ENCODE peak calls at places on chromosomes 3 and 15, in five cellular contexts. One of them, this sample, is unnamed.
A peak's percentile ranks its signal among the peaks of the same experiment; 100 is the strongest.

GRCh38 chr3:40631341-40631995 is 106.7 kb downstream of the ZNF621 start:
- DNase-seq in GM12865: no peak
- DNase-seq in C1 segment of cervical spinal cord: no peak
- DNase-seq in esophagus squamous epithelium: no peak
- DNase-seq in WTC11: no peak
- DNase-seq in this sample: no peak

GRCh38 chr3:195178124-195178910 is 92.6 kb downstream of the XXYLT1 start:
- DNase-seq in GM12865: no peak
- DNase-seq in WTC11: no peak
- DNase-seq in esophagus squamous epithelium: no peak
- DNase-seq in C1 segment of cervical spinal cord: no peak
- DNase-seq in this sample: no peak

GRCh38 chr3:69784854-69785523 is 45.7 kb downstream of the MITF start:
- DNase-seq in WTC11: no peak
- DNase-seq in C1 segment of cervical spinal cord: no peak
- DNase-seq in GM12865: no peak
- DNase-seq in esophagus squamous epithelium: no peak
- DNase-seq in this sample: no peak

GRCh38 chr3:113496924-113497323 is 18.0 kb downstream of the SPICE1 start:
- DNase-seq in esophagus squamous epithelium: no peak
- DNase-seq in C1 segment of cervical spinal cord: no peak
- DNase-seq in WTC11: no peak
- DNase-seq in GM12865: no peak
- DNase-seq in this sample: no peak

GRCh38 chr15:99432271-99433025 is 133.3 kb upstream of the MEF2A start:
- DNase-seq in C1 segment of cervical spinal cord: no peak
- DNase-seq in GM12865: no peak
- DNase-seq in WTC11: no peak
- DNase-seq in esophagus squamous epithelium: no peak
- DNase-seq in this sample: no peak

GRCh38 chr3:13543251-13543650 is 5.7 kb upstream of the FBLN2 start:
- DNase-seq in C1 segment of cervical spinal cord: no peak
- DNase-seq in WTC11: no peak
- DNase-seq in esophagus squamous epithelium: no peak
- DNase-seq in GM12865: no peak
- DNase-seq in this sample: no peak

GRCh38 chr3:158718490-158719170 is 13.6 kb downstream of the RARRES1 start:
- DNase-seq in GM12865: no peak
- DNase-seq in WTC11: no peak
- DNase-seq in C1 segment of cervical spinal cord: no peak
- DNase-seq in esophagus squamous epithelium: no peak
- DNase-seq in this sample: no peak

GRCh38 chr3:28860307-28860706 is 420.6 kb upstream of the RBMS3 start:
- DNase-seq in C1 segment of cervical spinal cord: no peak
- DNase-seq in WTC11: no peak
- DNase-seq in esophagus squamous epithelium: no peak
- DNase-seq in GM12865: no peak
- DNase-seq in this sample: no peak

GRCh38 chr3:101509811-101510210 is 3.2 kb downstream of the SENP7 start:
- DNase-seq in WTC11: no peak
- DNase-seq in esophagus squamous epithelium: no peak
- DNase-seq in C1 segment of cervical spinal cord: no peak
- DNase-seq in GM12865: no peak
- DNase-seq in this sample: no peak

GRCh38 chr15:93144477-93145270 is 55.7 kb upstream of the RGMA start:
- DNase-seq in WTC11: no peak
- DNase-seq in esophagus squamous epithelium: no peak
- DNase-seq in GM12865: no peak
- DNase-seq in C1 segment of cervical spinal cord: no peak
- DNase-seq in this sample: no peak

GRCh38 chr3:117322866-117323265 is 613.3 kb downstream of the TUSC7 start:
- DNase-seq in WTC11: no peak
- DNase-seq in esophagus squamous epithelium: no peak
- DNase-seq in C1 segment of cervical spinal cord: no peak
- DNase-seq in GM12865: peak; percentile 10
- DNase-seq in this sample: no peak

GRCh38 chr3:114557791-114558190 is 264.0 kb downstream of the TIGIT start:
- DNase-seq in WTC11: no peak
- DNase-seq in GM12865: no peak
- DNase-seq in esophagus squamous epithelium: no peak
- DNase-seq in C1 segment of cervical spinal cord: no peak
- DNase-seq in this sample: no peak

GRCh38 chr15:96330450-96331140 is at the start of gene NR2F2:
- DNase-seq in GM12865: peak; percentile 89
- DNase-seq in WTC11: peak; percentile 91
- DNase-seq in C1 segment of cervical spinal cord: peak; percentile 72
- DNase-seq in esophagus squamous epithelium: peak; percentile 47
- DNase-seq in this sample: peak; percentile 52

GRCh38 chr15:65981837-65982696 is 112.8 kb downstream of the RAB11A start:
- DNase-seq in GM12865: peak; percentile 41
- DNase-seq in esophagus squamous epithelium: no peak
- DNase-seq in WTC11: peak; percentile 88
- DNase-seq in C1 segment of cervical spinal cord: no peak
- DNase-seq in this sample: no peak